ENCODE peak calls at places on chromosome 11, in four cellular contexts. C, W, A and G are unnamed samples.

GRCh38 chr11:44753965-44754645 is 27.3 kb downstream of the TSPAN18 start:
- DNase-seq in C (no peak), W (no peak), A (no peak), G (no peak)

GRCh38 chr11:79342686-79343085 is 98.1 kb downstream of the TENM4 start:
- DNase-seq in C (no peak), W (peak), A (no peak), G (no peak)

GRCh38 chr11:9956483-9956882 is 292.6 kb downstream of the SWAP70 start:
- DNase-seq in C (peak), W (no peak), A (no peak), G (no peak)

GRCh38 chr11:72864692-72865655 is 50.8 kb downstream of the ATG16L2 start:
- DNase-seq in C (no peak), W (peak), A (no peak), G (no peak)

GRCh38 chr11:33500865-33501479 is 199.7 kb downstream of the C11orf91 start:
- DNase-seq in C (peak), W (no peak), A (no peak), G (peak)

GRCh38 chr11:62721994-62722393 is 5.3 kb downstream of the HNRNPUL2 start:
- DNase-seq in C (peak), W (no peak), A (no peak), G (peak)

GRCh38 chr11:46367244-46367915 is 14.1 kb upstream of the MDK start:
- DNase-seq in C (peak), W (peak), A (no peak), G (peak)

GRCh38 chr11:79101736-79102135 is 339.1 kb downstream of the TENM4 start:
- DNase-seq in C (no peak), W (no peak), A (no peak), G (no peak)

GRCh38 chr11:62578541-62578940 is 4.8 kb upstream of the EEF1G start:
- DNase-seq in C (no peak), W (no peak), A (no peak), G (no peak)

GRCh38 chr11:8649361-8649760 is 33.1 kb downstream of the TRIM66 start:
- DNase-seq in C (no peak), W (no peak), A (no peak), G (no peak)

GRCh38 chr11:1928891-1929541 is 9.5 kb downstream of the TNNT3 start:
- DNase-seq in C (no peak), W (peak), A (no peak), G (no peak)
- TF ChIP-seq ELF1 in C (no peak), W (no peak), A (no peak), G (no peak)

GRCh38 chr11:119663279-119663678 is 65.7 kb downstream of the NECTIN1 start:
- DNase-seq in C (no peak), W (no peak), A (no peak), G (peak)

GRCh38 chr11:119666061-119666460 is 62.9 kb downstream of the NECTIN1 start:
- DNase-seq in C (no peak), W (no peak), A (no peak), G (no peak)

GRCh38 chr11:119666463-119667131 is 62.4 kb downstream of the NECTIN1 start:
- DNase-seq in C (peak), W (peak), A (peak), G (peak)

GRCh38 chr11:119664701-119665420 is 64.1 kb downstream of the NECTIN1 start:
- DNase-seq in C (no peak), W (no peak), A (no peak), G (no peak)

DNA sequence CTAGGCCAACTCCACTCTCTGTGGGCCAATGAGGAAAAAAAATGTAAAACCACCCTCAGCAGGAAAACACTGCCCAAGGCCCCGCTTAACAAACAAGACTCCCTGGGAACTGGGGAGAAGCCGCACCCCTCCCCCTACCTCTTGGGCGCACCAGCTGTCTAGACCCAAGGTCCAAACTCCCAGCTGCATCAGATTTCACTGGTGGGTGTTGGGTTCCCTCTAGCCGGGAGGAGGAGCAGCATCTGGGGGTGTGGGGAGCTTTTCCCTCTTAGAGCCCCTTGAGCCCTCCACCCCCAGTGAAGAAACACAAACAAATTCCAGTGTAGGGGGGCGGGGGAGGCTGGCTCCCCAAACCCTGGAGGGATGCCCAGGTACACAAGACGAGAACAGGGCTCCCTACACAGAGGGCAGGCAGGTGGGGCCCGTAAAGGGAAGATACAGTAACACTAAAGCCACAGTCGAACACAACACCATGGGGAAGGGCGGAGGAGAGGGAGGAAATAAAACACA is 64.9 kb downstream of the NECTIN1 start:
- DNase-seq in C (no peak), W (no peak), A (no peak), G (peak)
- TF ChIP-seq ELF1 in C (no peak), W (no peak), A (no peak), G (peak)

GRCh38 chr11:16986434-16987204 is 27.6 kb downstream of the PLEKHA7 start:
- DNase-seq in C (peak), W (no peak), A (no peak), G (no peak)
- TF ChIP-seq ELF1 in C (no peak), W (no peak), A (no peak), G (no peak)

DNA sequence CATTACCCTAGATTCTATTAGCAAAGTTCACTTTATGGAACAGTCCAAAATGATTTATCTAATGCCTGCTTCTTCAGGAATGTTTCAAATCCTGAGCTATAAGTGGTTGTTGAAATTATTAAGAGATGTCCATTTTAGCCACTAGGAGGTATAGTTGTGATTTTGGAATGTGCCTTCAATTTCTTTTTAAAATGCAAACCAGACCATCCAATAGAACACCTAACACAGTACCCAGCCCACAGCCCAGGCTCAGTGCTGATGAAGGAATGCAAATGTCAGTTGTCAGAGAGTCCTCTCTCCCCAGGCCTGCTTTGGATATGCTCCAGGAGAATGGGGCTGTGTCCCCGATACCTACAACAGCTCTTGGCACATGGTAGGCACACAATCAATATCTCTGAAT is 85.8 kb upstream of the E2F8 start:
- DNase-seq in C (no peak), W (no peak), A (no peak), G (no peak)
- TF ChIP-seq ELF1 in C (no peak), W (no peak), A (no peak), G (no peak)

GRCh38 chr11:110878513-110878912 is 166.3 kb upstream of the ARHGAP20 start:
- DNase-seq in C (no peak), W (no peak), A (no peak), G (no peak)
- TF ChIP-seq ELF1 in C (no peak), W (no peak), A (no peak), G (no peak)

GRCh38 chr11:118929496-118930151 is 3.9 kb upstream of the BCL9L start:
- DNase-seq in C (peak), W (peak), A (peak), G (peak)
- TF ChIP-seq ELF1 in C (peak), W (peak), A (no peak), G (peak)

DNA sequence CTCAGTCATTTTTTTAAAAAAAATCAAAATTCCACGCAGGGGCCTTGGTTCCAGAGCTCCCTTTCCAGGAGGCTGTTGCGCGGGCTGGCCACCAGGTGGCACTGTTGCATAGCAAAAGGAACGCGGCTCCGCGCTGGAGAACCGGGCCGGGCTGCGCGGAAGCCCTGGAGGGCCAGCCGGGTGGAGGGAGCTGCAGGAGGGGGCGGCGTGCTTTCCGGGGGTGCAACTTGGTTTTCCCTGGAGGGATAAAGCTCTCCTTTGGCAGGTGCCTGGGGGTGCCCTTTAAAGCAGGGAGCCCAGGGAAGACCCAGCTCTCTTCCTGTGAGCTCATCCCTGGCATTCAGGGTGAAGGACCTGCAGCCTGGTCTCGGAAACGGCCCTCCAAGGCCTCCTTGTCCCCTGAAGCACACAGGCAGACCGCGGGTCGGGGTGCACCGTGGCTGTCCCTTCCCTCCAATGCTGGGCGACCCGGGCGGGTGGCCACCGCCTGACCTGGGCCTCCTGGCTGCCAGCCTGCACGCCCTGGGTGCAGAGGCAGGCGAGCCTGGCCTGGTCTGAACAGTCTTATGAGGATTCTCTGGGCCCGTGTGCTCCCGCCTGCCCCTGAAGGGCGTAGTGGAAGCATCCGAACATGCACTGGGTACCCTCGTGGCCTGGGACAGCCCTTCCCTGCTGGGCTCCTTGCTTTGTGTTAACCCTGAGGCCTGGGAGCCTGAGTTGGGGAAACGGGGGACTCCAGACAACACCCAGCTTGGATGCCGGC is 23.4 kb downstream of the KRTAP5-5 start:
- DNase-seq in C (peak), W (peak), A (no peak), G (peak)
- TF ChIP-seq ELF1 in C (no peak), W (no peak), A (no peak), G (peak)

DNA sequence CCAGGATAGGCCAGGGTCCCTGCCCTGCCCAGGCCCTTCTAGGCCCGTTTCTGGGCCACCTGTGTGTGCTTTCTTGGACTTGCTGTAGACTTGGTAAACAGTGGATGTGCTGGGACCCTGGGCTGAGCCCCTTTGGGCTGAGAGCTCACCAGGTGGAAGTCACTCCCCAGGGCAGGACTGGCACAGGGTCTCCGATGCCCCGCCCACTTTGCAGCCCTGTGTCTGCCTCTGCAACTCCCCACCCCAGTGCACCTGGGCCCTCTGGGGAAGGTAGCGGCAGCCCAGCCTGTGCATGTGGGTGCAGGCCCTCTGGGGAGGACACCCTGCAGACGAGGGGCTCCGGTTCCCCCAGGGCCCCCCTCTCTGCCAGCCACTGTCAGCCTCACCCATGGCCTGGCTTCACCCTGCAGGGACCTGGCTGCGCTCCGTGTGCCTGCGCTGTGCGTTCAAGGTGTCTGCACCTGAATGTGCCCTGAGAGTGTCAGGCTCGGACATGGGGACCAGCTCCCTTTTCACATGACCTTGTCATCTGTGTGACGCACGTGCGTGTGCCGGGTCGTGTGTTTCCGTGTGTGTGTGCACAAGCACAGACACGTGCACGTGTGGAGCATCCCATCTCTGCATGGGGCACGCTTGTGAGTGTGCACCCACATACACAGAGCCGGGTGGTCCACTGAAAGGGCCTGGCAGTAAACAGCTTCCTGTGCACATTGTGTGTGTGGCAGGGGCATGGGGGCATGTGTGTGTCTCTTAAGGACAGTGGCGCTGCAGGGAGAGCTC is 118.5 kb downstream of the KCNQ1OT1 start:
- DNase-seq in C (no peak), W (peak), A (no peak), G (no peak)
- TF ChIP-seq ELF1 in C (no peak), W (no peak), A (no peak), G (no peak)

GRCh38 chr11:106281455-106282173 is 204.2 kb downstream of the AASDHPPT start:
- DNase-seq in C (no peak), W (no peak), A (peak), G (no peak)

GRCh38 chr11:106288057-106288456 is 210.6 kb downstream of the AASDHPPT start:
- DNase-seq in C (no peak), W (no peak), A (no peak), G (no peak)

GRCh38 chr11:106288988-106289387 is 211.5 kb downstream of the AASDHPPT start:
- DNase-seq in C (no peak), W (no peak), A (no peak), G (no peak)

GRCh38 chr11:106286881-106287504 is 209.5 kb downstream of the AASDHPPT start:
- DNase-seq in C (no peak), W (no peak), A (no peak), G (no peak)
- TF ChIP-seq ELF1 in C (no peak), W (no peak), A (no peak), G (no peak)